ENCODE peak calls at places on chromosome 20, in nine cellular contexts. K, M, U, T, H, L, F, N and Q are unnamed samples.

GRCh38 chr20:57389695-57390603 is 1.2 kb upstream of the RBM38 start:
- DNase-seq in K (peak), M (peak), U (peak), T (no peak), H (peak), L (no peak), F (peak), N (no peak), Q (no peak)

GRCh38 chr20:48011025-48011424 is 225.7 kb upstream of the SULF2 start:
- DNase-seq in K (no peak), M (no peak), U (no peak), T (no peak), H (no peak), L (no peak), F (no peak), N (no peak), Q (no peak)

GRCh38 chr20:4246428-4246827 is 231.1 kb upstream of the RNF24 start:
- DNase-seq in K (no peak), M (no peak), U (no peak), T (no peak), H (no peak), L (no peak), F (no peak), N (no peak), Q (no peak)

GRCh38 chr20:49288784-49289696 is 11.2 kb upstream of the ZNFX1 start:
- DNase-seq in K (peak), M (no peak), U (no peak), T (no peak), H (no peak), L (no peak), F (no peak), N (no peak), Q (no peak)

GRCh38 chr20:45355209-45355608 is 7.0 kb upstream of the SDC4 start:
- DNase-seq in K (no peak), M (no peak), U (no peak), T (no peak), H (peak), L (peak), F (no peak), N (peak), Q (no peak)

GRCh38 chr20:49831770-49832631 is 19.4 kb downstream of the SLC9A8 start:
- DNase-seq in K (no peak), M (no peak), U (no peak), T (no peak), H (no peak), L (no peak), F (no peak), N (no peak), Q (no peak)

GRCh38 chr20:21520702-21521595 is 7.1 kb upstream of the NKX2-2 start:
- DNase-seq in K (peak), M (no peak), U (no peak), T (no peak), H (peak), L (no peak), F (no peak), N (no peak), Q (no peak)

GRCh38 chr20:24872291-24873014 is 76.6 kb upstream of the CST7 start:
- DNase-seq in K (no peak), M (no peak), U (no peak), T (no peak), H (no peak), L (no peak), F (no peak), N (no peak), Q (no peak)

GRCh38 chr20:35307666-35308653 is 15.7 kb upstream of the FAM83C start:
- DNase-seq in K (no peak), M (no peak), U (no peak), T (peak), H (peak), L (no peak), F (no peak), N (peak), Q (no peak)

GRCh38 chr20:52783769-52784168 is 188.4 kb upstream of the TSHZ2 start:
- DNase-seq in K (peak), M (no peak), U (no peak), T (no peak), H (no peak), L (peak), F (no peak), N (peak), Q (no peak)

GRCh38 chr20:54025166-54025835 is 45.1 kb downstream of the BCAS1 start:
- DNase-seq in K (peak), M (no peak), U (no peak), T (no peak), H (no peak), L (no peak), F (no peak), N (peak), Q (no peak)

GRCh38 chr20:45301824-45302251 is 4.8 kb upstream of the RBPJL start:
- DNase-seq in K (no peak), M (no peak), U (no peak), T (no peak), H (no peak), L (no peak), F (no peak), N (no peak), Q (no peak)

GRCh38 chr20:53839423-53840176 is 230.8 kb downstream of the BCAS1 start:
- DNase-seq in K (no peak), M (peak), U (peak), T (peak), H (no peak), L (peak), F (peak), N (no peak), Q (no peak)

GRCh38 chr20:52313335-52313963 is 121.9 kb upstream of the ZFP64 start:
- DNase-seq in K (peak), M (no peak), U (no peak), T (no peak), H (peak), L (peak), F (no peak), N (peak), Q (no peak)

GRCh38 chr20:57790176-57790575 is 80.4 kb upstream of the PMEPA1 start:
- DNase-seq in K (no peak), M (no peak), U (no peak), T (no peak), H (no peak), L (no peak), F (no peak), N (no peak), Q (no peak)

GRCh38 chr20:41693136-41693979 is 75.2 kb upstream of the CHD6 start:
- DNase-seq in K (peak), M (peak), U (peak), T (peak), H (peak), L (peak), F (peak), N (peak), Q (peak)

GRCh38 chr20:34834459-34834893 is 9.0 kb upstream of the NCOA6 start:
- DNase-seq in K (peak), M (no peak), U (no peak), T (no peak), H (peak), L (peak), F (no peak), N (peak), Q (peak)

GRCh38 chr20:63859166-63859699 is 2.1 kb upstream of the ABHD16B start:
- DNase-seq in K (no peak), M (no peak), U (no peak), T (no peak), H (no peak), L (no peak), F (no peak), N (no peak), Q (no peak)

GRCh38 chr20:63857751-63858392 is 3.4 kb upstream of the ABHD16B start:
- DNase-seq in K (no peak), M (no peak), U (no peak), T (peak), H (peak), L (no peak), F (no peak), N (peak), Q (no peak)

GRCh38 chr20:63856111-63856511 is 5.2 kb upstream of the ABHD16B start:
- DNase-seq in K (peak), M (no peak), U (no peak), T (no peak), H (no peak), L (no peak), F (no peak), N (no peak), Q (no peak)

GRCh38 chr20:63860325-63861051 is 810 bp upstream of the ABHD16B start:
- DNase-seq in K (no peak), M (peak), U (no peak), T (no peak), H (no peak), L (no peak), F (no peak), N (no peak), Q (no peak)

DNA sequence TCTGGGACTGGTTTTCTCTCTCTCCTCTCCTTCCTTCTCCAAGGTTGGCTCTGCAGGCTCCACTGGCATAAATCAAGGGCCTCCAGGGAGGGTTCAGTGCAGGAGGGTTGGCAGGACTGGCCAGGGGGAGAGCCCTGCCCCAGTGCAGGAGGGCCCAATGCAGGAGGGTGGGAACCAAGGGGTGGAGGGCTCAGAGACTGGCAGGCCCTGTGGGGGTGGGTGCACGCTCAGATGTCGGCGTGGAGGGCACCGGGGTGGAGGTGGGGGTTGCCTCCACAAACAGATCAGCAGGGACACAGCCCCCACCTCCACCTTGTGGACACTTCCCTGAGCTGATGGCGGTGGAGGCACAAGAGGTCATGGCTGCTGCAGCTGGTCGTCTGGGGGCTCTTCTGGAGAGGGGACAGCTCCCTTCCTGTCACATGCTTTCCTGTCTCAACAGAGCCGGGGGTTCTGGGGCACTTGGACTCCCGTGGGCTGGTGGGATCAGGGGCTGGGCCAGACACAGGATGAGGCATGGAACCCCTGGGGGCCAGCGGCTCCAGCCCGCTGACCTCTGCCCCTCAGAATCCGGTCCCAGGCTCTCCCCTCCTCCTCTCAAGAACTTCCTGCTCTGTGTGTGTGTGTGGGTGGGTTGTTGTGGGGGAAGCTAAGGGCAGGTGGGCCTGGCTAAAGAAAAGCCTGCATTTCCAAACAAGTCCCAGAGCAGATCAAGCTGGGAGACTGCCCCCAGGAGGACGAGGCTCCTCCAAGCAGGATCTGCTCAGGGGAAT is 2.7 kb upstream of the ABHD16B start:
- DNase-seq in K (peak), M (no peak), U (no peak), T (peak), H (peak), L (no peak), F (no peak), N (peak), Q (no peak)
- H3K4me3 ChIP-seq in K (peak), M (no peak), U (no peak), T (peak), H (peak), L (no peak), F (no peak), N (no peak), Q (no peak)

DNA sequence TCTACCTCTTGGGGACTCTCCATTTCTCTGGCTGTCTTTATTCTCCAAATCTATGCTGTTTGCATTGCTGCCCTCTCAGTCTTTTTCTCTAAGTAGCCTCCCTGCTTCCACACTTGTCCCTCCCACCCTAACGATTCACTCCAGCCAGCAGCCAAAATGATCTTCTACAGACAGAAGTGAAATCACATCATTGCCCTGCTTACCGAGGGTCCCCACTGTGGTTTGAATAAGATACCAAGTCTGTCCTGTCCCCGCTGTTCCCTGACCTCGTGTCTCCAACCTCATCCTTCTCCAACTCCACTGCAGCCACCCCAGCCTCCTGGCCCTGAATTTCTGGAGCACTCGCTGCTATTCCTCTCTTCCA is 11.5 kb upstream of the OCSTAMP start:
- DNase-seq in K (no peak), M (no peak), U (no peak), T (no peak), H (no peak), L (no peak), F (no peak), N (no peak), Q (no peak)
- H3K4me3 ChIP-seq in K (peak), M (no peak), U (peak), T (peak), H (peak), L (no peak), F (peak), N (peak), Q (no peak)

GRCh38 chr20:51131806-51132205 is 108.9 kb upstream of the KCNG1 start:
- DNase-seq in K (no peak), M (no peak), U (no peak), T (no peak), H (no peak), L (no peak), F (no peak), N (no peak), Q (no peak)
- H3K4me3 ChIP-seq in K (no peak), M (no peak), U (no peak), T (no peak), H (no peak), L (no peak), F (no peak), N (no peak), Q (no peak)

GRCh38 chr20:26209171-26209941 is 512.7 kb upstream of the ZNF337 start:
- DNase-seq in K (peak), M (no peak), U (no peak), T (no peak), H (peak), L (no peak), F (no peak), N (no peak), Q (no peak)
- H3K4me3 ChIP-seq in K (peak), M (no peak), U (peak), T (peak), H (no peak), L (no peak), F (peak), N (no peak), Q (no peak)

GRCh38 chr20:19978511-19979210 is 38.5 kb upstream of the NAA20 start:
- DNase-seq in K (no peak), M (no peak), U (no peak), T (peak), H (no peak), L (no peak), F (no peak), N (no peak), Q (no peak)
- H3K4me3 ChIP-seq in K (no peak), M (no peak), U (no peak), T (peak), H (no peak), L (no peak), F (no peak), N (peak), Q (peak)